ENCODE peak calls at places on chromosomes 13 and 19, in seven cellular contexts. K, R, B, X, T, W and Y are unnamed samples.

GRCh38 chr19:42606660-42607351 is 12.1 kb upstream of the CEACAM8 start:
- DNase-seq in T (peak), B (no peak), R (peak), K (peak), X (peak), W (no peak), Y (peak)

GRCh38 chr19:32662186-32662585 is 12.8 kb downstream of the ANKRD27 start:
- DNase-seq in K (no peak), W (no peak), B (no peak), T (peak), R (no peak), X (no peak), Y (peak)

GRCh38 chr19:40341601-40342482 is 6.4 kb downstream of the C19orf47 start:
- DNase-seq in R (no peak), W (no peak), T (peak), X (no peak), K (no peak), B (peak), Y (peak)

GRCh38 chr13:101998129-101998528 is 403.7 kb downstream of the FGF14 start:
- DNase-seq in B (no peak), W (no peak), X (no peak), T (no peak), R (no peak), K (no peak), Y (no peak)

GRCh38 chr13:112725346-112726017 is 35.6 kb downstream of the ATP11A start:
- DNase-seq in T (peak), B (no peak), X (no peak), W (no peak), K (no peak), R (no peak), Y (peak)

GRCh38 chr13:98510156-98510509 is 66.8 kb downstream of the STK24 start:
- DNase-seq in K (no peak), R (no peak), W (no peak), X (no peak), B (no peak), T (no peak), Y (no peak)

GRCh38 chr13:36959438-36960116 is 39.5 kb upstream of the SMAD9 start:
- DNase-seq in B (no peak), K (no peak), X (no peak), R (no peak), T (no peak), W (no peak), Y (no peak)

GRCh38 chr13:41543664-41544300 is 86.4 kb downstream of the RGCC start:
- DNase-seq in T (no peak), X (no peak), K (no peak), B (no peak), R (no peak), W (no peak), Y (no peak)

GRCh38 chr19:35562776-35563175 is 682 bp downstream of the ATP4A start:
- DNase-seq in R (no peak), B (no peak), X (no peak), K (peak), W (no peak), T (no peak), Y (no peak)

GRCh38 chr13:94784066-94784465 is 71.7 kb upstream of the SOX21 start:
- DNase-seq in T (no peak), R (no peak), W (peak), B (no peak), X (no peak), K (no peak), Y (peak)

GRCh38 chr19:4101496-4101770 is 22.5 kb downstream of the MAP2K2 start:
- DNase-seq in X (no peak), W (no peak), K (no peak), R (no peak), T (no peak), B (no peak), Y (no peak)

GRCh38 chr19:1020868-1021425 is at the start of gene TMEM259:
- DNase-seq in R (peak), K (peak), W (peak), X (peak), T (peak), B (peak), Y (peak)

GRCh38 chr19:57350877-57351805 is at the start of gene ZNF304:
- DNase-seq in R (peak), B (peak), W (peak), X (peak), T (peak), K (peak), Y (peak)

GRCh38 chr19:57348136-57348535 is 2.9 kb upstream of the ZNF304 start:
- DNase-seq in R (no peak), K (no peak), W (peak), X (no peak), T (no peak), B (no peak), Y (peak)

GRCh38 chr19:57357406-57357805 is 5.9 kb upstream of the TRAPPC2B start:
- DNase-seq in K (no peak), T (no peak), X (no peak), W (no peak), R (no peak), B (no peak), Y (no peak)

GRCh38 chr19:57355916-57356315 is 4.8 kb downstream of the ZNF304 start:
- DNase-seq in X (no peak), R (no peak), T (no peak), B (no peak), K (no peak), W (no peak), Y (no peak)

GRCh38 chr19:57351867-57352266 is 796 bp downstream of the ZNF304 start:
- DNase-seq in T (no peak), K (peak), W (no peak), R (no peak), B (no peak), X (no peak), Y (peak)
- TF ChIP-seq CTCF in T (no peak), K (no peak), W (no peak), R (no peak), B (no peak), X (no peak), Y (no peak)

GRCh38 chr19:29841209-29841558 is 29.4 kb downstream of the CCNE1 start:
- DNase-seq in T (peak), R (no peak), X (no peak), B (no peak), W (no peak), K (no peak), Y (no peak)

GRCh38 chr19:29843180-29844051 is 31.6 kb downstream of the CCNE1 start:
- DNase-seq in W (no peak), B (no peak), R (no peak), T (peak), K (peak), X (peak), Y (no peak)

GRCh38 chr19:29840066-29840950 is 28.5 kb downstream of the CCNE1 start:
- DNase-seq in T (no peak), X (no peak), W (no peak), K (no peak), R (no peak), B (no peak), Y (no peak)

GRCh38 chr19:29841559-29842367 is 30.0 kb downstream of the CCNE1 start:
- DNase-seq in W (no peak), X (no peak), R (peak), T (peak), B (no peak), K (peak), Y (no peak)

GRCh38 chr19:29842471-29843179 is 30.8 kb downstream of the CCNE1 start:
- DNase-seq in T (peak), K (no peak), W (no peak), B (no peak), X (no peak), R (no peak), Y (no peak)
- H3K4me3 ChIP-seq in T (no peak), K (peak), W (no peak), B (no peak), X (no peak), R (no peak), Y (no peak)

DNA sequence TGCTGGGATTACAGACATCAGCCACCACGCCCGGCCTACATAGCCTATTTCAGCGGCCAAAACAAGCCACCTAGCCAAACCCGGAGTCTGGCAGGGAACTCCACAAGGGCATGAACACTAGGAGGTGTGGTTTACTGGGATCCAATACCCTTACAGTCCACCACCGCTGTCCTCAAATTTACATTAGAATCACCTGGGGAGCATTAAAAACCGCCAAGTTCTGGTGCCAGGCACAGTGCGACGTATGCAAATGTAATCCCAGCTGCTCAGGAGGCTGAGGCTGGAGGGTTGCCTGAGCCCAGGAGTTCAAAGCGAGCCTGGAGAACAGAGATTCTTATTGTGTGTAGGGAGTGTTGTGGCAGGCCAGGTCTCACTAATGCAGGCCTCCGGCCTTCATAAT is 4.2 kb upstream of the AP1M1 start:
- DNase-seq in T (no peak), R (no peak), K (peak), W (no peak), B (no peak), X (no peak), Y (no peak)
- TF ChIP-seq CTCF in T (no peak), R (no peak), K (no peak), W (no peak), B (no peak), X (no peak), Y (no peak)

GRCh38 chr19:2517881-2518601 is 42.1 kb downstream of the GADD45B start:
- DNase-seq in B (no peak), K (no peak), X (no peak), T (no peak), W (no peak), R (no peak), Y (peak)

GRCh38 chr19:2514981-2515518 is 39.1 kb downstream of the GADD45B start:
- DNase-seq in T (no peak), B (no peak), W (no peak), R (no peak), K (no peak), X (no peak), Y (no peak)

GRCh38 chr19:2512523-2513431 is 36.9 kb downstream of the GADD45B start:
- DNase-seq in T (no peak), R (no peak), B (no peak), X (no peak), W (no peak), K (peak), Y (no peak)

GRCh38 chr19:2519482-2519881 is 43.6 kb downstream of the GADD45B start:
- DNase-seq in T (no peak), K (no peak), X (no peak), B (no peak), W (no peak), R (no peak), Y (no peak)

DNA sequence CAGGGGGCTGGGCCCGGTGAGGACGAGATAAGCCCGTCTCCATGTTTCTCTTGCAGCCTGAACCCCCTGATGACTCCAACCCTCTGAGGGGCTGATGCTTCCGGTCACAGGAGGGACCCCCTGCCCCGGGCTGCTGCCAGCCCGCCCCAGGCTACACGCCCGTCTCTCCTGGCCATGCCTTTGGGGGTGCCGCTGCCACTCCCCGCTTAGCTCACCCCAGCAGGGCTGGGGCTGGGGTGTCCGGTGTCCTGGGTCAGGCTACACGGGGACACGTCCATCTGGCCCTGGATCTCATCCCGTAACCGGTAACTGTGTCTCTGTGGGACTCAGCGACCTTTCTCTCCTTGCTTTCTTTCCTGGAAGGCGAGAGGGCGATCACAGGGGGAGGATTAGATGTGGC is 40.8 kb downstream of the GADD45B start:
- DNase-seq in T (no peak), W (no peak), X (no peak), R (no peak), K (no peak), B (no peak), Y (no peak)
- H3K4me3 ChIP-seq in T (no peak), W (no peak), X (no peak), R (no peak), K (no peak), B (no peak), Y (no peak)

DNA sequence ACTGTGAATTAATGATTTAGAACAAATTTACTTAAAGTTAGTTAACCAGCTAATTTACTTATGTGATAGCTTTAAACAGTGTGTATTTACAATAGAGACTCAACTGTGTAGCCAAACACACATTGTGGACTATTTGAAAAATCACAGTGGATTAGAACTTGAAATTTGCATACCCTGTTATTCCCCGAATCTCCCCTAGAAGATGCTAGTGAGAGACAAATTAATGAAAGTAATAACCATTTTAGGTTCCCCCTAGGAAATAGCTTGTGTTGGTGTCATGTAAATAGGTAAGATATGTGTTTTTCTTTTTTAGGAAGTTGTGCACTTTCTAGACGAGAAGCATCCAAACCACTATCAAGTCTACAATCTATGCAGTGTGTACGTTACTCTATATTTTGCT is 98.5 kb downstream of the C1QTNF9 start:
- DNase-seq in R (no peak), K (peak), T (no peak), W (no peak), X (no peak), B (no peak), Y (no peak)
- TF ChIP-seq CTCF in R (peak), K (no peak), T (no peak), W (no peak), X (no peak), B (no peak), Y (no peak)

DNA sequence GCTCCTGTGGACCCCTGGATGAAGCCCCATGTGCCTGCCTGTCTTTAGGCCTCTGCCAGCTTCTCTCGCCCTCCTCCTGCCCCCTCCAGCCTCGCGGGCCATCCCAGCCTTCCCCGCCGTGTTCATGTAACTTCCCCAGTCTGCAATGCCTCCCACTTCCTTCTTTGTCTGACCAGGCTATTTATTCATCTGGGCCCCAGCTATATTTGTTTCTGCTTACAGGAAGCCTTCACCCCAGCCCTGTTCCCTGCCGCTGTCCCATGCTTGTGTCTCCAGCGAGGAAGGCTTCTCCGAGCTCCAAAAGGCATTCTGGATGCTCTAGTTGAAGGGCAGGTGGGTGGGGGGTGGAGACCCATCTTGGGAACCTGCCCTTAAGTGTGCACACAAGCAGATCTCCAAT is 7.9 kb upstream of the C3 start:
- DNase-seq in W (no peak), T (no peak), X (no peak), R (no peak), B (no peak), K (no peak), Y (no peak)
- H3K4me3 ChIP-seq in W (no peak), T (no peak), X (no peak), R (no peak), B (no peak), K (no peak), Y (no peak)

DNA sequence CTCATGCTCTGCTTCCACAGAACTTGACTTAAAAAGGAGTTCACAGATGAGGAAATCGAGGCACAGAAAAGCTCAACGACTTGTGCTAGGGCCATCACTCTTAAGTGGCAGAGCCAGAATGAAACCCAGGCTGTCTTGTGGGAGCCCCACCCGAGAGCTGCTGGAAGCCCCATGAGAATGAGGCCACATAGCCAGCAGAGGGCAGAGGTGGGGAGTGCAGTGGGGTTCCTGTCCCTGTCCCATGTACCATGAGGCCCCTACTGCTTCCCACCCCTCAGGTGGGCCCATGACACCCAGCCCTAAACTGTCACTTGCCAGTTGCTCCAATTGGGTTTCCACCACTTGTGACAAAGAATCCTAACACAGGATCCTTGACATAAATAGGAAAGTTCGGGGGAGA is 175.9 kb downstream of the IRS2 start:
- DNase-seq in W (no peak), K (peak), T (peak), R (peak), B (no peak), X (peak), Y (no peak)
- TF ChIP-seq CTCF in W (peak), K (peak), T (peak), R (peak), B (no peak), X (no peak), Y (peak)

DNA sequence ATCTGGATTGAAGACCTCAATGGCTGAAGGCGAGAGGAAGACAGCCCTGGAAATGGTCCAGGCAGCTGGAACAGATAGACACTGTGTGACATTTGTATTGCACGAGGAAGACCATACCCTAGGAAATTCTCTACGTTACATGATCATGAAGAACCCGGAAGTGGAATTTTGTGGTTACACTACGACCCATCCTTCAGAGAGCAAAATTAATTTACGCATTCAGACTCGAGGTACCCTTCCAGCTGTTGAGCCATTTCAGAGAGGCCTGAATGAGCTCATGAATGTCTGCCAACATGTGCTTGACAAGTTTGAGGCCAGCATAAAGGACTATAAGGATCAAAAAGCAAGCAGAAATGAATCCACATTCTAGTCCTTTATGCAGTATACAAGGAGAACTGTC is 1.2 kb downstream of the POLR1D start:
- DNase-seq in B (no peak), K (no peak), R (no peak), W (no peak), X (no peak), T (no peak), Y (peak)
- H3K4me3 ChIP-seq in B (peak), K (peak), R (peak), W (peak), X (no peak), T (no peak), Y (peak)